ENCODE peak calls at places on chromosomes 11 and 22, in four cellular contexts. P is omental fat pad, L is GM23338, O is osteocyte. Q is an unnamed sample.

GRCh38 chr11:77473001-77473800 is 693 bp downstream of the PAK1 start:
- DNase-seq in P (peak), L (peak), O (no peak), Q (peak)

GRCh38 chr11:129814244-129814992 is 1.2 kb upstream of the TMEM45B start:
- DNase-seq in P (no peak), L (peak), O (no peak), Q (no peak)

GRCh38 chr11:106770489-106771100 is 247.7 kb downstream of the GUCY1A2 start:
- DNase-seq in P (no peak), L (no peak), O (no peak), Q (no peak)

GRCh38 chr22:30668306-30668655 is 606 bp upstream of the DUSP18 start:
- DNase-seq in P (no peak), L (no peak), O (no peak), Q (no peak)

GRCh38 chr11:23957309-23957708 is 539.5 kb upstream of the LUZP2 start:
- DNase-seq in P (no peak), L (no peak), O (no peak), Q (no peak)

GRCh38 chr11:128488471-128488870 is 98.9 kb downstream of the ETS1 start:
- DNase-seq in P (no peak), L (no peak), O (no peak), Q (no peak)

GRCh38 chr11:111413849-111414248 is 34.8 kb upstream of the POU2AF1 start:
- DNase-seq in P (no peak), L (no peak), O (no peak), Q (no peak)

GRCh38 chr11:60165538-60165937 is 17.3 kb downstream of the MS4A6A start:
- DNase-seq in P (no peak), L (no peak), O (no peak), Q (no peak)

GRCh38 chr11:50164050-50164449 is 131.4 kb downstream of the OR4C45 start:
- DNase-seq in P (no peak), L (no peak), O (no peak), Q (no peak)

GRCh38 chr11:112852141-112852853 is 108.9 kb upstream of the NCAM1 start:
- DNase-seq in P (no peak), L (no peak), O (no peak), Q (no peak)

GRCh38 chr22:43313497-43314474 is 29.4 kb downstream of the SCUBE1 start:
- DNase-seq in P (no peak), L (peak), O (no peak), Q (no peak)

GRCh38 chr11:72140661-72141060 is 5.1 kb downstream of the FOLR3 start:
- DNase-seq in P (no peak), L (no peak), O (no peak), Q (no peak)

GRCh38 chr22:47094861-47095330 is 332.4 kb downstream of the TBC1D22A start:
- DNase-seq in P (no peak), L (no peak), O (peak), Q (no peak)

GRCh38 chr22:23289851-23290724 is 109.8 kb downstream of the BCR start:
- DNase-seq in P (no peak), L (peak), O (no peak), Q (peak)

GRCh38 chr11:78941226-78941851 is 366.7 kb upstream of the NARS2 start:
- DNase-seq in P (no peak), L (no peak), O (no peak), Q (no peak)

GRCh38 chr11:20029193-20029592 is 131.1 kb downstream of the DBX1 start:
- DNase-seq in P (no peak), L (no peak), O (no peak), Q (no peak)

GRCh38 chr22:29469755-29470154 is 10.3 kb upstream of the NEFH start:
- DNase-seq in P (no peak), L (peak), O (no peak), Q (no peak)

GRCh38 chr11:67311556-67312082 is 8.3 kb downstream of the SSH3 start:
- DNase-seq in P (no peak), L (no peak), O (no peak), Q (no peak)

GRCh38 chr11:121965330-121965729 is 150.7 kb downstream of the BLID start:
- DNase-seq in P (peak), L (no peak), O (no peak), Q (no peak)

GRCh38 chr11:9820260-9820659 is 156.4 kb downstream of the SWAP70 start:
- DNase-seq in P (no peak), L (no peak), O (no peak), Q (no peak)

GRCh38 chr11:117597083-117597482 is 199.9 kb downstream of the DSCAML1 start:
- DNase-seq in P (no peak), L (peak), O (no peak), Q (no peak)

GRCh38 chr22:48798281-48799226 is 1029.1 kb downstream of the BRD1 start:
- DNase-seq in P (no peak), L (no peak), O (peak), Q (no peak)

GRCh38 chr22:18133452-18133851 is 16.5 kb upstream of the USP18 start:
- DNase-seq in P (no peak), L (no peak), O (no peak), Q (no peak)

GRCh38 chr11:12785901-12786300 is 111.7 kb downstream of the TEAD1 start:
- DNase-seq in P (no peak), L (no peak), O (no peak), Q (no peak)

GRCh38 chr11:15967166-15967565 is 389.2 kb downstream of the SOX6 start:
- DNase-seq in P (no peak), L (peak), O (no peak), Q (no peak)

GRCh38 chr22:39710380-39711117 is 140.0 kb downstream of the CACNA1I start:
- DNase-seq in P (no peak), L (no peak), O (no peak), Q (no peak)

GRCh38 chr11:74682731-74683278 is 48.4 kb downstream of the CHRDL2 start:
- DNase-seq in P (no peak), L (peak), O (no peak), Q (no peak)

GRCh38 chr22:37061611-37062365 is 10.2 kb downstream of the KCTD17 start:
- DNase-seq in P (no peak), L (no peak), O (no peak), Q (no peak)

GRCh38 chr11:10450451-10451398 is 4.3 kb upstream of the AMPD3 start:
- DNase-seq in P (no peak), L (peak), O (no peak), Q (peak)

GRCh38 chr11:72828081-72828567 is 13.9 kb downstream of the ATG16L2 start:
- DNase-seq in P (no peak), L (no peak), O (no peak), Q (no peak)

GRCh38 chr11:81237139-81237538 is 1496.5 kb downstream of the FAM181B start:
- DNase-seq in P (no peak), L (peak), O (no peak), Q (no peak)

GRCh38 chr11:7595016-7595869 is 78.1 kb downstream of the CYB5R2 start:
- DNase-seq in P (no peak), L (peak), O (no peak), Q (no peak)

GRCh38 chr22:42270178-42270511 is 308 bp downstream of the TCF20 start:
- DNase-seq in P (no peak), L (peak), O (no peak), Q (no peak)

GRCh38 chr22:42271191-42271813 is 849 bp upstream of the TCF20 start:
- DNase-seq in P (no peak), L (no peak), O (no peak), Q (no peak)

GRCh38 chr22:42270512-42271190 is at the start of gene TCF20:
- DNase-seq in P (peak), L (peak), O (peak), Q (peak)

GRCh38 chr22:42268852-42269406 is 1.5 kb downstream of the TCF20 start:
- DNase-seq in P (no peak), L (no peak), O (no peak), Q (no peak)

GRCh38 chr22:42269407-42270177 is 861 bp downstream of the TCF20 start:
- DNase-seq in P (no peak), L (peak), O (no peak), Q (peak)
- TF ChIP-seq CTCF in P (no peak), L (peak), O (no peak), Q (no peak)

DNA sequence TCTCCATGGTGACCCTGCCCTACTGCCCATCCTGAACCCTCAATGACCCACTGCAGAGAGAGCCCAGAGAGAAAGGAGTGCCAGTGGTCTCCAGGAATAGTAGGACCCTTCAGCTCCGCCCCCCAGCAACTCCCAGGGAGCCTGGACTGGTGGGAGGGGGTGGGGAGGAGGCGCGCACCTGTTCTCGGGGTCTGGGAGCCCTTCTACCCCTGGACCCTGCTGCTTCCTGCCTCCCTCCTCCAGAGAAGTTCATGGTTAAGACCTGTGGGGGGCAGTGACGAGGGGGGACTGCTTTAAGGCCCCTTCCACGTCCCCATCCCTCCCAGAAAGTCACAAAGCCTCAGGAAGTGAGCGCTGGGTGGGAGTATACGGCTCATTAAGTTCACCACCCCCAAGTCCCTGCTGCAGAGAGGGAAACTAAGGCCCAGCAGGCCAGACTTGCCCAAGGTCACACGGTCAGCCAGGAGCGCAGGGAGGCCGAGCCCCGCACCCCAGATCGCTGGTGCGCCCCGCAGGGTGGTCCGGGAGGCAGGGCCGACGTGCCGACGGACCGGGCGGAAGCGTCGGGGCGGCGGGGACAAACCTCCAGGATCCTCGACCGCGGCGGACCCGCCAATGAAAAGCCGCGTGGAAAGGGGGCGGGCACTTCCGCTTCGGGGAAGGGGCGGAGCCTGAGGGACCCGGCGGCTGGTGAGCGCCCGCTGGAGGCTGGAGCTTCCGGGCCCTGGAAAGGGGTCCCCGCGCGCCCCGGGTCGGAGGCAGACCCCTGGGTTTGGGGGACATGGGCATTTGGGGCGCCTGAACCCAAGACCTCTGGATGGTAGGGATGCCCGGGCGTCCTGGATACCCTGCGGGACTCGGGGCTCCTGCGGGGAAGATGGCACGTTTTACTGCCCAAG is at the start of the genes NUDT22 and TRPT1:
- DNase-seq in P (peak), L (peak), O (peak), Q (peak)
- TF ChIP-seq CTCF in P (no peak), L (peak), O (no peak), Q (peak)

GRCh38 chr11:35047179-35047578 is 91.8 kb upstream of the CD44 start:
- DNase-seq in P (no peak), L (no peak), O (no peak), Q (peak)
- TF ChIP-seq CTCF in P (no peak), L (no peak), O (no peak), Q (no peak)

GRCh38 chr11:134250675-134251074 is 2.5 kb downstream of the THYN1 start:
- DNase-seq in P (no peak), L (no peak), O (no peak), Q (no peak)

GRCh38 chr11:134254433-134254832 is 1.1 kb downstream of the ACAD8 start:
- DNase-seq in P (no peak), L (no peak), O (no peak), Q (no peak)

GRCh38 chr11:134252539-134253188 is 488 bp downstream of the THYN1 start:
- DNase-seq in P (no peak), L (peak), O (no peak), Q (no peak)

GRCh38 chr11:134257101-134257500 is 3.7 kb downstream of the ACAD8 start:
- DNase-seq in P (no peak), L (no peak), O (no peak), Q (no peak)

GRCh38 chr11:134253189-134253993 is at the start of the genes ACAD8 and THYN1:
- DNase-seq in P (peak), L (peak), O (peak), Q (peak)
- TF ChIP-seq CTCF in P (no peak), L (no peak), O (no peak), Q (no peak)

DNA sequence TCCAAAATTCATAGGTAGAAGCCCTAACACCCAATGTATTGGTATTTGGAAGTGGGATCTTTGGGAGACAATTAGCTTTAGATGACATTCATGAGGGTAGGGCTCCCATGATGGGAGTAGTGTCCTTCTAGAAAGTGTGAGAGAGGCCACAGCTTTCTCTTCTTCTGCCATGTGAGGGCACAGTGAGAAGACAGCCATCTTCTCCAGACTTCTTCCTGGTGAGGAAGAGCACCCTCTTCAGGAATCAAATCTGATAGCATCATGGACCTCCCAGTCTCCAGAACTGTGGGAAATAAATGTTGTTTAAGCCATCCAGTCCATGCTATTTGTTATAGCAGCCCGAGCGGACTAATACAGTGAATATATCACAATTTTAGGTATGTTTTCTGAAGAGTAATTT is 96.9 kb downstream of the CNTN5 start:
- DNase-seq in P (no peak), L (peak), O (no peak), Q (no peak)
- TF ChIP-seq CTCF in P (no peak), L (peak), O (no peak), Q (no peak)

DNA sequence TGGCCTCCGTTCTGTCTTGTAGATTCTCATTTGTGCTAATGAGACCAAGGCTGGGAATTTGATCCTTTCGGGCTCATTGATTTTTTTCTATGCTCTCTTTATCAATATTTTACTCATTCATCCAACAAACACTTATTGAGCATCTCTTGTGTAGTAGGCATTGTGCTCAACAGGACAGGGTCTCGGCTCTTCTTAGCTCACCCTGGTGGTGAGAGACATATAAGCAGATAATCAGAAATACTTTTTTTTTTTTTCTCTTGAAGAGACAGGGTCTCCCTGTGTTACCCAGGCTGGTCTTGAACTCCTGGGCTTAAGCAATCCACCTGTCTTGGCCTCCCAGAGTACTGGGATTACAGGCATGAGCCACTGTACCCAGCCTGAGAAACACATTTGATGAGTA is 48.0 kb upstream of the SLC5A1 start:
- DNase-seq in P (no peak), L (peak), O (no peak), Q (no peak)
- TF ChIP-seq CTCF in P (no peak), L (peak), O (no peak), Q (no peak)

GRCh38 chr11:83554896-83555295 is 268.7 kb upstream of the CCDC90B start:
- DNase-seq in P (no peak), L (no peak), O (no peak), Q (no peak)

GRCh38 chr11:83557638-83558037 is 271.5 kb upstream of the CCDC90B start:
- DNase-seq in P (no peak), L (no peak), O (no peak), Q (no peak)

DNA sequence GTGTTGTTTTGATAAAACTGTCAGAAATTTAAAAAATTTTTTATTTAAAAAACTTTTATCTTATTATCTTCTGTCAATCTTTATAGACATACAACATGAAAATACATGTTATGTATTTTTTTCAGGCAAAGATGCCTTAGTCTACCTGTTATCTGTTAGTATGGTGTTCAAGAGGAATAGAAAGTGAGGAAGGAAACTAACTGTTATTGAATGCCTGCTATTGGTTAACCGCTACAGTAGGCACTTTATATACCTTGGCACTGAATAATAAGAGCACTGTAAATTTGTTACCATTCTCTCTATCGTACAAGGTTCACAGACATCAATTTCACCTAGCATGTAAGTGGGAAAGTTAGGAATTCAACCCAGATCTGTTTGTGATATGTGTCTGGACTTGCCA is 272.1 kb upstream of the CCDC90B start:
- DNase-seq in P (no peak), L (no peak), O (no peak), Q (no peak)
- TF ChIP-seq CTCF in P (no peak), L (no peak), O (no peak), Q (no peak)